ENCODE peak calls at places on chromosomes 1 and 21, in eight cellular contexts. U is psoas muscle; R is upper lobe of right lung; H is GM23248; E is CD4-positive, CD25-positive, alpha-beta regulatory T cell; S is SK-N-MC; F is Panc1; C is esophagus squamous epithelium. N is an unnamed sample.

GRCh38 chr1:152049291-152050073 is 12.7 kb upstream of the S100A11 start:
- DNase-seq in U (no peak), R (no peak), H (peak; percentile 88), E (no peak), S (no peak), F (no peak), C (no peak), N (no peak)

GRCh38 chr21:43733529-43734071 is 14.7 kb downstream of the PDXK start:
- DNase-seq in U (no peak), R (peak; percentile 73), H (peak; percentile 86), E (no peak), S (no peak), F (no peak), C (no peak), N (peak; percentile 25)

GRCh38 chr1:80799457-80799856 is 1001.3 kb upstream of the ADGRL2 start:
- DNase-seq in U (no peak), R (no peak), H (no peak), E (no peak), S (no peak), F (no peak), C (no peak), N (no peak)

GRCh38 chr1:152086785-152087184 is 2.1 kb downstream of the TCHHL1 start:
- DNase-seq in U (no peak), R (no peak), H (no peak), E (no peak), S (no peak), F (no peak), C (no peak), N (no peak)

GRCh38 chr1:167136191-167136614 is 42.3 kb downstream of the STYXL2 start:
- DNase-seq in U (peak; percentile 84), R (no peak), H (peak; percentile 48), E (no peak), S (no peak), F (no peak), C (no peak), N (no peak)

GRCh38 chr1:7869136-7869905 is 16.5 kb upstream of the UTS2 start:
- DNase-seq in U (no peak), R (no peak), H (no peak), E (no peak), S (no peak), F (no peak), C (no peak), N (no peak)

GRCh38 chr1:202154766-202155477 is 5.5 kb downstream of the PTPN7 start:
- DNase-seq in U (no peak), R (no peak), H (peak; percentile 85), E (peak; percentile 60), S (no peak), F (no peak), C (no peak), N (peak; percentile 39)

GRCh38 chr1:151371744-151372410 is 628 bp downstream of the SELENBP1 start:
- DNase-seq in U (peak; percentile 77), R (peak; percentile 83), H (peak; percentile 26), E (no peak), S (no peak), F (no peak), C (no peak), N (no peak)

GRCh38 chr1:101238041-101238515 is 1.3 kb downstream of the S1PR1 start:
- DNase-seq in U (no peak), R (no peak), H (peak; percentile 50), E (peak; percentile 41), S (no peak), F (no peak), C (no peak), N (peak; percentile 66)

GRCh38 chr1:101235241-101235695 is 1.6 kb upstream of the S1PR1 start:
- DNase-seq in U (no peak), R (no peak), H (peak; percentile 1), E (peak; percentile 56), S (no peak), F (no peak), C (no peak), N (no peak)

GRCh38 chr1:101236546-101237228 is at the start of gene S1PR1:
- DNase-seq in U (peak; percentile 79), R (peak; percentile 83), H (peak; percentile 81), E (peak; percentile 76), S (no peak), F (no peak), C (no peak), N (peak; percentile 69)

GRCh38 chr1:101237229-101237837 is 514 bp downstream of the S1PR1 start:
- DNase-seq in U (no peak), R (no peak), H (peak; percentile 89), E (peak; percentile 42), S (no peak), F (no peak), C (no peak), N (no peak)

GRCh38 chr1:101235696-101236545 is 898 bp upstream of the S1PR1 start:
- DNase-seq in U (peak; percentile 61), R (peak; percentile 69), H (peak; percentile 74), E (no peak), S (no peak), F (no peak), C (no peak), N (peak; percentile 57)
- H3K27ac ChIP-seq in U (peak overlapping the region; percentile 69), R (peak overlapping the region; percentile 90), H (peak overlapping the region; percentile 63), E (peak overlapping the region; percentile 88), S (no peak overlapping the region), F (no peak overlapping the region), C (peak overlapping the region; percentile 82), N (peak overlapping the region; percentile 84)

DNA sequence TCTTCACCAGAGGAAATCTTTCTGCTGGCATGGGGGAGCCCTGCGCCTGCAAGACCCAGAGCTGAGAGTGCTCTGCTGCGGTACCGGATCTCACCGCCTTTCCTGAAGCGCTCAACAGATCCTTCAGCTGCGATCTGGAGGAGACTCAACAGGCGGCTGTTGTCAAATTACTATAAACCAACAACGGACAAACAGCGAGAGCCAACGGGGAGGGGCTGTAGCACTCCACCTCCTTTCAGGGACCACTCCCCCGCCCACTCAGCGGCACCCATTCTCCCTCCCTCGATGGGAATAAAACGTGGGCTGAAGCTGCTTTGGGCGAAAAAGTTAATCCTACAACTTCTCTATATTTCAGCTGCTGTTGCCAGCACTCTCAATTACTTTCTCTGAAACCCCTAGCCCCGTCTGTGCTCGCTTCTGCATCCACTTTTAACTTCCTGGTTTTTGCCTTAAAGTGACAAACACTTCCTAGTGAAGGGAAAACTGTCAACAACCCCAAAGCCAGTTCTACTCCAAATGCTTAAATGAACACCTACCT is at the start of gene FMO5:
- DNase-seq in U (peak; percentile 83), R (peak; percentile 91), H (peak; percentile 82), E (peak; percentile 38), S (no peak), F (no peak), C (no peak), N (peak; percentile 61)
- H3K27ac ChIP-seq in U (peak within 1 kb of the TSS; percentile 60), R (peak within 1 kb of the TSS; percentile 73), H (peak within 1 kb of the TSS; percentile 22), E (no peak within 1 kb of the TSS), S (no peak within 1 kb of the TSS), F (peak within 1 kb of the TSS; percentile 59), C (peak within 1 kb of the TSS; percentile 69), N (peak within 1 kb of the TSS; percentile 28)

GRCh38 chr21:33972539-33972938 is 56.9 kb upstream of the ATP5PO start:
- DNase-seq in U (no peak), R (no peak), H (no peak), E (no peak), S (no peak), F (no peak), C (no peak), N (no peak)

GRCh38 chr21:33975548-33976081 is 60.0 kb upstream of the ATP5PO start:
- DNase-seq in U (no peak), R (no peak), H (peak; percentile 74), E (no peak), S (no peak), F (no peak), C (no peak), N (peak; percentile 39)

GRCh38 chr21:33976082-33976979 is 60.7 kb upstream of the ATP5PO start:
- DNase-seq in U (no peak), R (no peak), H (peak; percentile 94), E (peak; percentile 27), S (no peak), F (peak; percentile 76), C (no peak), N (peak; percentile 16)

GRCh38 chr21:33973268-33973667 is 57.7 kb upstream of the ATP5PO start:
- DNase-seq in U (no peak), R (no peak), H (no peak), E (no peak), S (no peak), F (no peak), C (no peak), N (no peak)

DNA sequence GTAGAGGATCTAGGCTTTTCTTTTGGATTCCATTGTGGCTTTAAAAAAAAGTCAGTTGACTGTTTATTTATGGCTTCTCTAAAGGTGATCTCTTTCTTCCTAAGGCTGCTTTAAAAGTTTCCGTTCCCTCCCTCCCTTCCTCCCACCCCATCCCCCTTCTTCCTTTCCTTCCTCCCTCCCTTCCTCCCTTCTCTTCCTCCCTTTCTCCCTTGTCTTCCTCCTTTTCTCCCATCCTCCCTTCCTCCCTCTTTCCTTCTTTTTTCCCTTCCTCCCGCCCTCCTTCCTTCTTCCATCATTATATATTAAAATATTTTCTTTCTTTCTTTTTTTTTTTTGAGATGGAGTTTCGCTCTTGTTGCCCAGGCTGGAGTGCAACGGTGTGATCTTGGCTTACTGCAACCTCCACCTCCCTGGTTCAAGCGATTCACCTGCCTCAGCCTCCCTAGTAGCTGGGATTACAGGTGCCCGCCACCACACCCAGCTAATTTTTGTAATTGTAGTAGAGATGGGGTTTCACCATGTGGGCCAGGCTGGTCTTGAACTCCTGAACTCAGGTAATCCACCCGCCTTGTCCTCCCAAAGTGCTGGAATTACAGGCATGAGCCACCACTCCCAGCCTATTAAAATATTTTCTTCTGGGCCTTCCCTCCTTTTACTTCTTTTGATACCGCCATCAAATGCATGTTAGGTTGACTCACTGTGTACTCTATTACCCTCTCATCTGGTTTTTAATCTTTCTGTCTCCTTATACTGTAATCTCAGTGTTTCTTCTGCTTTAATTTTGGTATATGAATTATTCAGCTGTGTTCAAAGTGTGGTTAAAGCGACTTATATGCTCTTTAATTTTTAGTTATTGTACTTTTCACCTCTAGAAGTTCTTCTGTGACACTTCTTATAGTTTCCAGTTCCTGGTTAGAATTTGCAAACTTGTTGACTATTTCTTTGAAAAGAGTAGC is 59.2 kb upstream of the ATP5PO start:
- DNase-seq in U (no peak), R (no peak), H (no peak), E (no peak), S (no peak), F (no peak), C (no peak), N (no peak)
- H3K27ac ChIP-seq in U (peak overlapping the region; percentile 86), R (no peak overlapping the region), H (peak overlapping the region; percentile 86), E (peak overlapping the region; percentile 75), S (no peak overlapping the region), F (peak overlapping the region; percentile 81), C (no peak overlapping the region), N (peak overlapping the region; percentile 83)

GRCh38 chr1:1426961-1427934 is 6.2 kb upstream of the ANKRD65 start:
- DNase-seq in U (no peak), R (peak; percentile 70), H (peak; percentile 59), E (no peak), S (no peak), F (no peak), C (no peak), N (no peak)

GRCh38 chr1:1429671-1430073 is 5.8 kb upstream of the VWA1 start:
- DNase-seq in U (no peak), R (no peak), H (no peak), E (no peak), S (no peak), F (no peak), C (no peak), N (no peak)

GRCh38 chr1:1430114-1430982 is 5.1 kb upstream of the VWA1 start:
- DNase-seq in U (peak; percentile 90), R (peak; percentile 84), H (peak; percentile 27), E (no peak), S (no peak), F (no peak), C (no peak), N (no peak)

GRCh38 chr1:1426496-1426960 is 5.5 kb upstream of the ANKRD65 start:
- DNase-seq in U (no peak), R (no peak), H (no peak), E (no peak), S (no peak), F (no peak), C (no peak), N (no peak)

GRCh38 chr1:1428174-1428573 is 7.1 kb upstream of the ANKRD65 start:
- DNase-seq in U (no peak), R (no peak), H (no peak), E (no peak), S (no peak), F (no peak), C (no peak), N (no peak)
- H3K27ac ChIP-seq in U (no peak overlapping the region), R (no peak overlapping the region), H (no peak overlapping the region), E (no peak overlapping the region), S (no peak overlapping the region), F (peak overlapping the region; percentile 91), C (peak overlapping the region; percentile 64), N (no peak overlapping the region)

N was measured in CD8-positive, alpha-beta memory T cell.